ENCODE peak calls at places on chromosomes 6 and 20, in six cellular contexts. K, P, A, I, T and H are unnamed samples.

GRCh38 chr6:112027942-112028674 is 25.8 kb upstream of the CCN6 start:
- DNase-seq in K (no peak), P (peak), A (peak), I (peak), T (no peak), H (peak)

GRCh38 chr6:136846046-136846445 is 23.7 kb downstream of the PEX7 start:
- DNase-seq in K (no peak), P (peak), A (peak), I (peak), T (no peak), H (peak)

GRCh38 chr6:24933868-24934401 is 1.8 kb downstream of the RIPOR2 start:
- DNase-seq in K (no peak), P (peak), A (peak), I (peak), T (no peak), H (no peak)

GRCh38 chr6:79466222-79466834 is 70.9 kb downstream of the LCA5 start:
- DNase-seq in K (no peak), P (no peak), A (peak), I (no peak), T (no peak), H (no peak)

GRCh38 chr6:13267142-13267621 is 61.2 kb downstream of the TBC1D7 start:
- DNase-seq in K (no peak), P (no peak), A (peak), I (no peak), T (no peak), H (no peak)

GRCh38 chr20:4045741-4046140 is 30.4 kb upstream of the RNF24 start:
- DNase-seq in K (no peak), P (no peak), A (peak), I (no peak), T (no peak), H (no peak)

GRCh38 chr6:50390416-50390815 is 322.9 kb upstream of the TFAP2D start:
- DNase-seq in K (no peak), P (no peak), A (no peak), I (no peak), T (no peak), H (no peak)

GRCh38 chr6:10112871-10113584 is 301.8 kb downstream of the TFAP2A start:
- DNase-seq in K (peak), P (no peak), A (no peak), I (no peak), T (no peak), H (no peak)

GRCh38 chr6:130760006-130760405 is 67.2 kb upstream of the SMLR1 start:
- DNase-seq in K (no peak), P (no peak), A (peak), I (no peak), T (no peak), H (no peak)

GRCh38 chr20:19125508-19125907 is 86.9 kb upstream of the SLC24A3 start:
- DNase-seq in K (no peak), P (no peak), A (no peak), I (no peak), T (no peak), H (no peak)

GRCh38 chr20:58012731-58013510 is 215.5 kb downstream of the ANKRD60 start:
- DNase-seq in K (no peak), P (no peak), A (no peak), I (no peak), T (no peak), H (no peak)

GRCh38 chr6:6678811-6679210 is 90.3 kb downstream of the LY86 start:
- DNase-seq in K (no peak), P (no peak), A (no peak), I (no peak), T (no peak), H (no peak)

DNA sequence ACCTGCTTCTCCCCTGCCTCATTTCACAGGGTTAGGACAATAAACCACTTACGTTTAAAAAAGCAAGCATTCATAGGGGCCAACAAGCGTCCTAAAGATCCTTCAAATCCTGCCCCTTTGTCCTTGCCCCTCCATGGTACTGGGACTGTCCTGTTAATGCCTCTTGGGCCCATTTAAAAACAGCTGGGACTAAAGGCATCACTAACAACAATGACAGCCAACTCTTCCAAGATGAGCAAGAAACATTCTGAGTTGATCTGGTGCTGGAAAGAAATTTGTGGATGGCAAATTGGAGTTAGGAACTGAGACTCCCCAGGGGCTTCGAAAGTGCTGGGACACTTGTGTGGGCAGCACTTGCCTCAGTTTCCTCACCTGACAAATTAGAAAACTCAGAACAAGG is 93.4 kb downstream of the ZMYND8 start:
- DNase-seq in K (no peak), P (no peak), A (no peak), I (no peak), T (no peak), H (no peak)
- H3K4me3 ChIP-seq in K (no peak), P (no peak), A (no peak), I (no peak), T (no peak), H (no peak)

DNA sequence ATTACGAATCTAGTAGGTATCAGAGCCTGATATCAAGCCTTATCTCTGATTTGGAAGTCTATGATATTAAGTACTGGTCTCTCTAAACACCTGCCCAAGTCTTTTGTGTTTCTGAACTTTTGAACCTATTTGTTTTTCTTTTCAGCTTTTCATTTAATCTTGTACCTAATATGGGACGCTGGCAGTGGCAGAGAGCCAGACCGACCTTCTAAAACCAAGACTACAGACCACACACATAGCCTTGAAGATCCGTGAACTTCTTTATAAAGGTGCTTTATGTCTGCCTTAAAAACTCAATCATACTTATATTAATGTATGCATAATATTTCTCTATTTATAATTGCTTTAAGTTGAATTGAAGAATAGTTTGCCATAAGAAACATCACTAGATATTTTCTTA is 12.6 kb upstream of the PTCHD4 start:
- DNase-seq in K (no peak), P (no peak), A (no peak), I (no peak), T (no peak), H (no peak)
- H3K4me3 ChIP-seq in K (no peak), P (no peak), A (no peak), I (no peak), T (no peak), H (no peak)

DNA sequence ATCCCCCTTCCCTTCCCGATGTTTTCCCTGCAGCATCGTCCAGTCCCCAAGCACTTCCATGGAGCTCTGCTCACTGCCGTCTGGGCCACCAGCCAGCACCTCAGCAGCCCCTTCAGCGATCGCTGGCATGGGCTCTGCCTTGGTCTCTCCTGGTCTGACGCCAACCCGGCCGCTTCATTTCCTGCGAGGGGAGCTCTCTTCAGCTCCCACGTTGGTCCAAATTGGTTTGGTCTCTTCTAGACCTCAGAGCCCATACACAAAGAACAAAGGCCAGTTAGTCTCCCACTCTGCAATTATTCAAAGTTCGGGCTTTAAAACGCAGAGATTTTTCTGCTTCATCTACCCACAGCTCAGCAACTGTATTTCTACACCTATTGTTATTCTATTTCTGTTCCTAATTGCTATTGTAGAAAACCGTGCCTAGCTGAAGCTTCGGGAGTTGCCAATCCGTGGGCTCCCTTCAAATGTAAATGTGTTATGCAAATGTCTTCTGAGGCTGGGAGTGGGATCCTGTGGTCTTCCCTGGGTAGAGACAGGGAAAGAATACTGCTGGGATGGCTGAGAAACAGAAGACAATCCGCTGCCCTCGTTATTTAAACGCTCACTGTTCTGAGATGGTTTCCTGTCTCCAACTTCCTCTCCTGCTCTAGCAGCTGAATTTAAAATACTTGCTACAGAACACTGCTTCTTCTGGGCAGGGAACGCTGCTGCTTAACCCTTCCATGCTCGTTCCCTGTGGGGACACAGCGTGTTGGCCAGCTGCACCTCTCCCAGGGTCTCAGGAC is 154.2 kb upstream of the QKI start:
- DNase-seq in K (peak), P (no peak), A (peak), I (no peak), T (peak), H (no peak)
- H3K4me3 ChIP-seq in K (no peak), P (no peak), A (no peak), I (no peak), T (peak), H (no peak)

DNA sequence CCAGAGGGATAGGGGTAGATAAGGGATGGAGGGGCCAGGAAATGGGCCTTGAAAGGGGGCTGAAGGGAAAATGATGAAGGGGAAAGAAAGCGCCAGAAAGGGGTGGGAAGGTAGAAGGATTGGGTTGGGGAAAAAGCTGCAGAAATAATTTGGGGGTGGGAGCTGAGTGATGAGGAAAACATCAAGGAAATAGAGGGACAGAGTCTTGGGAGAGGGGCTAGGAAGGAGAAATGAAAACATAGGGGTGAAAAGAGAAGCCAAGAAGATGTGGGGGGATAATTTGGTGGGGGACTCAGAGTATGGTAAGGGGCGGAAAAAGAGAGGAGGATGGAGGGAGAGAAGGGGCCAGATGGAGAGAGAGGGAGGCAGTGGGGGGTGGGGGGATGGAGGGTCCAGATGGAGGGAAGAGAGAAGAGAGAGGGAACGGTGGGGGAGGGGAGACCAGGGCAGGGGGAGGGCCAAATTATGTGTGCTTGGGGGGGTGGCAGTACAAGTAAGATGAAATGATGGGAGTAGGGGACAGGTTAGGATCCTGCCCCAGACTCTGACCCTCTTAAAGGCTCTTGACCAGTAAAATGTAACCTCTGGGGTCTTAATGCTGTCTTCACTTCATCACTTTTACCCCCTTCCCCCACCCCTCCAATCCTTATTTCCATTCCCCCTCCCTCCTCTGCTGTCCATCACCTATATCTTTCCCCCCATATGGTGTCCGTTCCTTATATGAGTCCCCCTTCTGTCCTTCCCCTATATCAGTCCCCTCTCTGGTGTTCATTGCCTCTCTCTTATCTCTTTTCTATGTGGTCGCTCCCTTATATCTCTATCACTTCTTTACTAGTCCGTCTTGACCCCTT is 853 bp downstream of the SYNGAP1 start:
- DNase-seq in K (no peak), P (no peak), A (no peak), I (no peak), T (no peak), H (peak)
- H3K4me3 ChIP-seq in K (no peak), P (no peak), A (peak), I (no peak), T (peak), H (peak)

GRCh38 chr6:146240307-146240706 is 211.4 kb downstream of the GRM1 start:
- DNase-seq in K (no peak), P (no peak), A (no peak), I (no peak), T (no peak), H (no peak)

GRCh38 chr6:146244630-146245143 is 215.8 kb downstream of the GRM1 start:
- DNase-seq in K (no peak), P (no peak), A (no peak), I (no peak), T (no peak), H (no peak)

DNA sequence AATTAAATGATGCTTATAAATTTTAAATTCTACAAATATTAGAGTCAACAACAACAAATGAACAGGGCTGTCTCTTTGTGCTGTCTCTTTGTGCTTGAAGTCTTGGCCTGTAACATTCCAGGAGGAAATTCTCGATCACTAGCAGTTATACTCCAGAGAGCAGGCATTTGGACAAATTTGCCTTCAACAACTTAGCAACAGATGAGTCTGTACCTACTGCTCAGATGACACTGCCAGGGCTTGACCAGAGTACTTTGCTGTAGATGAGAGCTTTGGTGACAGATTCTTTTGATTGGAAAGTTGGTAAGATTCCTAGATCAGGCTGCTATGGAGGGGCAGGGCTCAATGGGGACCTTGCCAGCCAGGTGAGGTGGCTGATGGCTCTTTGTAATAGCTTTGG is 217.2 kb downstream of the GRM1 start:
- DNase-seq in K (no peak), P (no peak), A (no peak), I (no peak), T (no peak), H (no peak)
- H3K4me3 ChIP-seq in K (no peak), P (no peak), A (no peak), I (no peak), T (no peak), H (no peak)